ENCODE peak calls at places on chromosomes 12 and 14, in ten cellular contexts. F is stromal cell of bone marrow; M is HFF-Myc; L is mesothelial cell of epicardium; Z is epithelial cell of prostate; O is psoas muscle; B is memory B cell; H is AG20443; G is NB4; X is stimulated activated CD8-positive, alpha-beta memory T cell treated with anti-CD3 and anti-CD28 coated beads, Interleukin-15, amount 100 ng/mL, for 24 hours. J is an unnamed sample.

GRCh38 chr14:92655802-92656201 is 92.6 kb downstream of the LGMN start:
- DNase-seq in L (no peak), O (no peak), M (no peak), G (no peak), Z (no peak), X (no peak), B (no peak), H (no peak), F (no peak), J (no peak)

GRCh38 chr12:6644903-6645302 is 2.3 kb downstream of the ACRBP start:
- DNase-seq in L (no peak), B (no peak), F (no peak), X (no peak), Z (no peak), G (no peak), M (no peak), H (no peak), O (no peak), J (no peak)

GRCh38 chr12:123105427-123105826 is 45.5 kb downstream of the PITPNM2 start:
- DNase-seq in F (no peak), H (no peak), L (no peak), X (no peak), Z (no peak), B (no peak), G (no peak), O (no peak), M (no peak), J (no peak)

GRCh38 chr12:127162902-127163301 is 1104.1 kb upstream of the TMEM132C start:
- DNase-seq in Z (peak), G (peak), M (peak), F (peak), X (no peak), L (no peak), O (no peak), B (no peak), H (peak), J (no peak)

GRCh38 chr14:29814153-29815057 is 113.2 kb downstream of the PRKD1 start:
- DNase-seq in O (peak), L (no peak), H (no peak), Z (no peak), M (no peak), F (no peak), X (no peak), G (no peak), B (no peak), J (no peak)

GRCh38 chr12:57094194-57095160 is 5.6 kb downstream of the NAB2 start:
- DNase-seq in M (no peak), G (no peak), B (no peak), O (no peak), F (no peak), L (peak), Z (no peak), X (no peak), H (no peak), J (no peak)

GRCh38 chr12:94553130-94553519 is 93.5 kb upstream of the CEP83 start:
- DNase-seq in O (no peak), F (peak), G (no peak), X (no peak), L (no peak), B (no peak), Z (peak), H (no peak), M (no peak), J (peak)

GRCh38 chr14:99732436-99733220 is 48.5 kb downstream of the CYP46A1 start:
- DNase-seq in Z (no peak), B (no peak), G (no peak), F (no peak), L (no peak), H (no peak), X (no peak), M (no peak), O (peak), J (no peak)

GRCh38 chr14:100867631-100868315 is 35.7 kb downstream of the RTL1 start:
- DNase-seq in X (no peak), H (no peak), G (no peak), M (no peak), O (no peak), L (no peak), F (no peak), Z (no peak), B (no peak), J (no peak)

GRCh38 chr14:90756755-90757345 is 59.4 kb downstream of the TTC7B start:
- DNase-seq in L (no peak), G (peak), Z (no peak), B (no peak), X (no peak), M (no peak), O (peak), H (no peak), F (no peak), J (no peak)

GRCh38 chr14:33806905-33807304 is 144.0 kb downstream of the EGLN3 start:
- DNase-seq in H (no peak), O (no peak), G (no peak), B (no peak), X (no peak), Z (no peak), M (no peak), L (no peak), F (no peak), J (no peak)

J was measured in keratinocyte.